ENCODE peak calls at places on chromosome 22, in seven cellular contexts. X is iris pigment epithelial cell, V is nucleus accumbens, M is endothelial cell, P is RKO, Z is HuH-7, H is AG08395. R is an unnamed sample.

GRCh38 chr22:21736084-21736642 is 569 bp upstream of the YPEL1 start:
- DNase-seq in X (no peak), V (no peak), M (no peak), P (no peak), Z (no peak), H (no peak), R (no peak)

GRCh38 chr22:46730568-46731245 is 7.3 kb downstream of the CERK start:
- DNase-seq in X (no peak), V (no peak), M (no peak), P (no peak), Z (no peak), H (no peak), R (peak; percentile 82)

GRCh38 chr22:38419121-38419863 is 35.7 kb downstream of the KCNJ4 start:
- DNase-seq in X (no peak), V (no peak), M (no peak), P (no peak), Z (no peak), H (no peak), R (no peak)

GRCh38 chr22:22772883-22773282 is 114.7 kb upstream of the IGLL5 start:
- DNase-seq in X (no peak), V (no peak), M (no peak), P (no peak), Z (no peak), H (no peak), R (no peak)

GRCh38 chr22:23243006-23243573 is 62.8 kb downstream of the BCR start:
- DNase-seq in X (no peak), V (no peak), M (no peak), P (no peak), Z (no peak), H (no peak), R (no peak)

GRCh38 chr22:49107561-49107960 is 720.1 kb downstream of the BRD1 start:
- DNase-seq in X (no peak), V (no peak), M (no peak), P (no peak), Z (no peak), H (no peak), R (no peak)

GRCh38 chr22:42901790-42902508 is 44.9 kb upstream of the ARFGAP3 start:
- DNase-seq in X (no peak), V (no peak), M (no peak), P (no peak), Z (no peak), H (no peak), R (no peak)

GRCh38 chr22:46731246-46732040 is 6.6 kb downstream of the CERK start:
- DNase-seq in X (peak; percentile 19), V (no peak), M (no peak), P (no peak), Z (no peak), H (peak; percentile 76), R (peak; percentile 58)

GRCh38 chr22:47587361-47587760 is 824.9 kb downstream of the TBC1D22A start:
- DNase-seq in X (no peak), V (no peak), M (no peak), P (no peak), Z (no peak), H (no peak), R (no peak)

GRCh38 chr22:38549106-38549884 is 20.7 kb downstream of the DMC1 start:
- DNase-seq in X (peak; percentile 17), V (no peak), M (no peak), P (no peak), Z (no peak), H (no peak), R (no peak)

GRCh38 chr22:19292262-19293230 is 1.0 kb upstream of the CLTCL1 start:
- DNase-seq in X (no peak), V (no peak), M (no peak), P (no peak), Z (no peak), H (no peak), R (no peak)

GRCh38 chr22:19525116-19525660 is 978 bp upstream of the CLDN5 start:
- DNase-seq in X (no peak), V (no peak), M (no peak), P (no peak), Z (no peak), H (no peak), R (no peak)

GRCh38 chr22:24156915-24157782 is 24.1 kb upstream of the SUSD2 start:
- DNase-seq in X (peak; percentile 81), V (peak; percentile 51), M (peak; percentile 86), P (peak; percentile 89), Z (peak; percentile 98), H (peak; percentile 84), R (peak; percentile 86)

GRCh38 chr22:24305260-24305692 is 34.6 kb downstream of the SPECC1L start:
- DNase-seq in X (peak; percentile 81), V (no peak), M (no peak), P (no peak), Z (no peak), H (no peak), R (no peak)

GRCh38 chr22:46293591-46294260 is 2.9 kb upstream of the GTSE1 start:
- DNase-seq in X (peak; percentile 24), V (peak; percentile 62), M (no peak), P (no peak), Z (no peak), H (peak; percentile 93), R (peak; percentile 24)

GRCh38 chr22:45579806-45580702 is 77.4 kb downstream of the FBLN1 start:
- DNase-seq in X (no peak), V (no peak), M (no peak), P (no peak), Z (no peak), H (no peak), R (no peak)

GRCh38 chr22:43971112-43971511 is 15.9 kb downstream of the SAMM50 start:
- DNase-seq in X (no peak), V (no peak), M (no peak), P (no peak), Z (no peak), H (no peak), R (no peak)

GRCh38 chr22:34850010-34850409 is 215.9 kb upstream of the ISX start:
- DNase-seq in X (no peak), V (no peak), M (no peak), P (no peak), Z (no peak), H (no peak), R (no peak)

GRCh38 chr22:45884201-45885067 is 92.5 kb downstream of the WNT7B start:
- DNase-seq in X (no peak), V (no peak), M (no peak), P (no peak), Z (no peak), H (no peak), R (no peak)

GRCh38 chr22:24937114-24937513 is 9.4 kb downstream of the LHFPL7 start:
- DNase-seq in X (peak; percentile 45), V (no peak), M (peak; percentile 36), P (peak; percentile 48), Z (peak; percentile 61), H (peak; percentile 31), R (peak; percentile 42)

GRCh38 chr22:45503071-45503815 is 560 bp downstream of the FBLN1 start:
- DNase-seq in X (no peak), V (no peak), M (peak; percentile 15), P (no peak), Z (peak; percentile 52), H (peak; percentile 9), R (peak; percentile 45)

GRCh38 chr22:32042924-32043323 is at the start of gene SLC5A1:
- DNase-seq in X (no peak), V (no peak), M (no peak), P (no peak), Z (no peak), H (no peak), R (no peak)

GRCh38 chr22:30751529-30751928 is 56.9 kb downstream of the OSBP2 start:
- DNase-seq in X (no peak), V (no peak), M (no peak), P (no peak), Z (no peak), H (no peak), R (no peak)

GRCh38 chr22:39496131-39496838 is 5.8 kb upstream of the MIEF1 start:
- DNase-seq in X (peak; percentile 77), V (peak; percentile 85), M (peak; percentile 76), P (peak; percentile 84), Z (peak; percentile 83), H (peak; percentile 63), R (peak; percentile 82)

GRCh38 chr22:20319745-20320658 is at the start of gene DGCR6L:
- DNase-seq in X (peak; percentile 94), V (peak; percentile 91), M (peak; percentile 96), P (peak; percentile 92), Z (peak; percentile 96), H (peak; percentile 95), R (peak; percentile 97)

GRCh38 chr22:23315341-23315917 is 135.1 kb downstream of the BCR start:
- DNase-seq in X (peak; percentile 72), V (peak; percentile 51), M (peak; percentile 48), P (peak; percentile 63), Z (peak; percentile 71), H (peak; percentile 66), R (peak; percentile 82)

GRCh38 chr22:46897246-46897623 is 134.8 kb downstream of the TBC1D22A start:
- DNase-seq in X (no peak), V (no peak), M (no peak), P (peak; percentile 18), Z (no peak), H (no peak), R (no peak)

GRCh38 chr22:41998361-41999261 is at the start of gene WBP2NL:
- DNase-seq in X (peak; percentile 83), V (peak; percentile 80), M (no peak), P (no peak), Z (peak; percentile 62), H (peak; percentile 74), R (no peak)

GRCh38 chr22:31210830-31211503 is 1.1 kb upstream of the LIMK2 start:
- DNase-seq in X (peak; percentile 21), V (no peak), M (peak; percentile 61), P (no peak), Z (peak; percentile 72), H (peak; percentile 37), R (no peak)

GRCh38 chr22:20015187-20015625 is 1.4 kb downstream of the ARVCF start:
- DNase-seq in X (no peak), V (no peak), M (no peak), P (no peak), Z (no peak), H (no peak), R (no peak)

GRCh38 chr22:45009881-45010531 is at the start of gene PHF21B:
- DNase-seq in X (peak; percentile 17), V (peak; percentile 71), M (peak; percentile 85), P (no peak), Z (peak; percentile 58), H (peak; percentile 48), R (peak; percentile 38)

GRCh38 chr22:49052023-49052538 is 775.6 kb downstream of the BRD1 start:
- DNase-seq in X (no peak), V (no peak), M (no peak), P (no peak), Z (no peak), H (peak; percentile 38), R (no peak)

GRCh38 chr22:19714320-19715252 is at the start of gene SEPTIN5:
- DNase-seq in X (no peak), V (no peak), M (no peak), P (no peak), Z (no peak), H (peak; percentile 41), R (no peak)

GRCh38 chr22:29904020-29904419 is 21.0 kb downstream of the MTMR3 start:
- DNase-seq in X (no peak), V (no peak), M (no peak), P (no peak), Z (no peak), H (no peak), R (no peak)

GRCh38 chr22:45709866-45710265 is 38.2 kb downstream of the ATXN10 start:
- DNase-seq in X (peak; percentile 77), V (no peak), M (no peak), P (peak; percentile 66), Z (no peak), H (peak; percentile 48), R (peak; percentile 78)

GRCh38 chr22:39148727-39149535 is 3.5 kb downstream of the CBX7 start:
- DNase-seq in X (peak; percentile 47), V (peak; percentile 20), M (no peak), P (no peak), Z (no peak), H (no peak), R (peak; percentile 61)

GRCh38 chr22:33539902-33540751 is 380.1 kb downstream of the LARGE1 start:
- DNase-seq in X (no peak), V (peak; percentile 35), M (no peak), P (no peak), Z (peak; percentile 55), H (peak; percentile 39), R (no peak)

GRCh38 chr22:44382461-44383038 is 69.8 kb upstream of the SHISAL1 start:
- DNase-seq in X (no peak), V (no peak), M (no peak), P (no peak), Z (no peak), H (no peak), R (no peak)